ENCODE peak calls at places on chromosome 17, in eight cellular contexts. One of them, this sample, is unnamed.

GRCh38 chr17:732788-733720 is 658 bp downstream of the TLCD3A start:
- DNase-seq in choroid plexus epithelial cell: peak
- DNase-seq in A549: no peak
- DNase-seq in dorsolateral prefrontal cortex: peak
- DNase-seq in cardiac fibroblast: peak
- DNase-seq in fibroblast of villous mesenchyme: peak
- DNase-seq in hepatocyte: peak
- DNase-seq in left lung: peak
- DNase-seq in this sample: peak

GRCh38 chr17:29245401-29245800 is 1.3 kb upstream of the CRYBA1 start:
- DNase-seq in choroid plexus epithelial cell: no peak
- DNase-seq in A549: no peak
- DNase-seq in dorsolateral prefrontal cortex: no peak
- DNase-seq in cardiac fibroblast: no peak
- DNase-seq in fibroblast of villous mesenchyme: no peak
- DNase-seq in hepatocyte: no peak
- DNase-seq in left lung: no peak
- DNase-seq in this sample: no peak

GRCh38 chr17:42720996-42721583 is 23.8 kb downstream of the EZH1 start:
- DNase-seq in choroid plexus epithelial cell: peak
- DNase-seq in A549: peak
- DNase-seq in dorsolateral prefrontal cortex: no peak
- DNase-seq in cardiac fibroblast: peak
- DNase-seq in fibroblast of villous mesenchyme: peak
- DNase-seq in hepatocyte: peak
- DNase-seq in left lung: no peak
- DNase-seq in this sample: peak

GRCh38 chr17:58072862-58073261 is 10.4 kb upstream of the DYNLL2 start:
- DNase-seq in choroid plexus epithelial cell: no peak
- DNase-seq in A549: no peak
- DNase-seq in dorsolateral prefrontal cortex: no peak
- DNase-seq in cardiac fibroblast: no peak
- DNase-seq in fibroblast of villous mesenchyme: no peak
- DNase-seq in hepatocyte: no peak
- DNase-seq in left lung: no peak
- DNase-seq in this sample: no peak

GRCh38 chr17:15169676-15170075 is 95.5 kb downstream of the PMP22 start:
- DNase-seq in choroid plexus epithelial cell: peak
- DNase-seq in A549: no peak
- DNase-seq in dorsolateral prefrontal cortex: no peak
- DNase-seq in cardiac fibroblast: no peak
- DNase-seq in fibroblast of villous mesenchyme: no peak
- DNase-seq in hepatocyte: no peak
- DNase-seq in left lung: no peak
- DNase-seq in this sample: peak

GRCh38 chr17:59331929-59332889 is 754 bp downstream of the YPEL2 start:
- DNase-seq in choroid plexus epithelial cell: no peak
- DNase-seq in A549: no peak
- DNase-seq in dorsolateral prefrontal cortex: peak
- DNase-seq in cardiac fibroblast: peak
- DNase-seq in fibroblast of villous mesenchyme: peak
- DNase-seq in hepatocyte: peak
- DNase-seq in left lung: peak
- DNase-seq in this sample: no peak

GRCh38 chr17:60231234-60231633 is 81.5 kb downstream of the CA4 start:
- DNase-seq in choroid plexus epithelial cell: peak
- DNase-seq in A549: peak
- DNase-seq in dorsolateral prefrontal cortex: no peak
- DNase-seq in cardiac fibroblast: peak
- DNase-seq in fibroblast of villous mesenchyme: peak
- DNase-seq in hepatocyte: peak
- DNase-seq in left lung: no peak
- DNase-seq in this sample: peak

GRCh38 chr17:36008998-36009665 is 7.8 kb upstream of the CCL15 start:
- DNase-seq in choroid plexus epithelial cell: peak
- DNase-seq in A549: no peak
- DNase-seq in dorsolateral prefrontal cortex: no peak
- DNase-seq in cardiac fibroblast: peak
- DNase-seq in fibroblast of villous mesenchyme: peak
- DNase-seq in hepatocyte: no peak
- DNase-seq in left lung: no peak
- DNase-seq in this sample: no peak

GRCh38 chr17:1976000-1976682 is 49.0 kb downstream of the RTN4RL1 start:
- DNase-seq in choroid plexus epithelial cell: no peak
- DNase-seq in A549: no peak
- DNase-seq in dorsolateral prefrontal cortex: no peak
- DNase-seq in cardiac fibroblast: no peak
- DNase-seq in fibroblast of villous mesenchyme: no peak
- DNase-seq in hepatocyte: no peak
- DNase-seq in left lung: no peak
- DNase-seq in this sample: no peak

GRCh38 chr17:42683407-42684031 is 1.2 kb downstream of the CNTNAP1 start:
- DNase-seq in choroid plexus epithelial cell: no peak
- DNase-seq in A549: no peak
- DNase-seq in dorsolateral prefrontal cortex: peak
- DNase-seq in cardiac fibroblast: peak
- DNase-seq in fibroblast of villous mesenchyme: peak
- DNase-seq in hepatocyte: no peak
- DNase-seq in left lung: no peak
- DNase-seq in this sample: no peak

GRCh38 chr17:34703533-34703932 is 124.2 kb downstream of the TMEM132E start:
- DNase-seq in choroid plexus epithelial cell: peak
- DNase-seq in A549: no peak
- DNase-seq in dorsolateral prefrontal cortex: peak
- DNase-seq in cardiac fibroblast: peak
- DNase-seq in fibroblast of villous mesenchyme: peak
- DNase-seq in hepatocyte: peak
- DNase-seq in left lung: no peak
- DNase-seq in this sample: peak

GRCh38 chr17:79749958-79750357 is 19.2 kb downstream of the ENPP7 start:
- DNase-seq in choroid plexus epithelial cell: no peak
- DNase-seq in A549: no peak
- DNase-seq in dorsolateral prefrontal cortex: no peak
- DNase-seq in cardiac fibroblast: no peak
- DNase-seq in fibroblast of villous mesenchyme: no peak
- DNase-seq in hepatocyte: no peak
- DNase-seq in left lung: no peak
- DNase-seq in this sample: no peak

GRCh38 chr17:39617446-39618251 is 9.1 kb upstream of the PPP1R1B start:
- DNase-seq in choroid plexus epithelial cell: no peak
- DNase-seq in A549: peak
- DNase-seq in dorsolateral prefrontal cortex: peak
- DNase-seq in cardiac fibroblast: peak
- DNase-seq in fibroblast of villous mesenchyme: peak
- DNase-seq in hepatocyte: peak
- DNase-seq in left lung: peak
- DNase-seq in this sample: peak

GRCh38 chr17:39612935-39613465 is 5.3 kb upstream of the NEUROD2 start:
- DNase-seq in choroid plexus epithelial cell: no peak
- DNase-seq in A549: no peak
- DNase-seq in dorsolateral prefrontal cortex: no peak
- DNase-seq in cardiac fibroblast: no peak
- DNase-seq in fibroblast of villous mesenchyme: no peak
- DNase-seq in hepatocyte: no peak
- DNase-seq in left lung: no peak
- DNase-seq in this sample: no peak

GRCh38 chr17:39614545-39615157 is 6.9 kb upstream of the NEUROD2 start:
- DNase-seq in choroid plexus epithelial cell: no peak
- DNase-seq in A549: no peak
- DNase-seq in dorsolateral prefrontal cortex: no peak
- DNase-seq in cardiac fibroblast: no peak
- DNase-seq in fibroblast of villous mesenchyme: no peak
- DNase-seq in hepatocyte: no peak
- DNase-seq in left lung: no peak
- DNase-seq in this sample: no peak

GRCh38 chr17:39617100-39617445 is 9.4 kb upstream of the NEUROD2 start:
- DNase-seq in choroid plexus epithelial cell: no peak
- DNase-seq in A549: no peak
- DNase-seq in dorsolateral prefrontal cortex: no peak
- DNase-seq in cardiac fibroblast: no peak
- DNase-seq in fibroblast of villous mesenchyme: no peak
- DNase-seq in hepatocyte: no peak
- DNase-seq in left lung: no peak
- DNase-seq in this sample: no peak

GRCh38 chr17:39615434-39615833 is 7.7 kb upstream of the NEUROD2 start:
- DNase-seq in choroid plexus epithelial cell: no peak
- DNase-seq in A549: no peak
- DNase-seq in dorsolateral prefrontal cortex: no peak
- DNase-seq in cardiac fibroblast: no peak
- DNase-seq in fibroblast of villous mesenchyme: no peak
- DNase-seq in hepatocyte: no peak
- DNase-seq in left lung: no peak
- DNase-seq in this sample: no peak
- H3K4me3 ChIP-seq in choroid plexus epithelial cell: no peak
- H3K4me3 ChIP-seq in A549: no peak
- H3K4me3 ChIP-seq in dorsolateral prefrontal cortex: no peak
- H3K4me3 ChIP-seq in cardiac fibroblast: no peak
- H3K4me3 ChIP-seq in fibroblast of villous mesenchyme: no peak
- H3K4me3 ChIP-seq in hepatocyte: no peak
- H3K4me3 ChIP-seq in left lung: no peak
- H3K4me3 ChIP-seq in this sample: no peak

DNA sequence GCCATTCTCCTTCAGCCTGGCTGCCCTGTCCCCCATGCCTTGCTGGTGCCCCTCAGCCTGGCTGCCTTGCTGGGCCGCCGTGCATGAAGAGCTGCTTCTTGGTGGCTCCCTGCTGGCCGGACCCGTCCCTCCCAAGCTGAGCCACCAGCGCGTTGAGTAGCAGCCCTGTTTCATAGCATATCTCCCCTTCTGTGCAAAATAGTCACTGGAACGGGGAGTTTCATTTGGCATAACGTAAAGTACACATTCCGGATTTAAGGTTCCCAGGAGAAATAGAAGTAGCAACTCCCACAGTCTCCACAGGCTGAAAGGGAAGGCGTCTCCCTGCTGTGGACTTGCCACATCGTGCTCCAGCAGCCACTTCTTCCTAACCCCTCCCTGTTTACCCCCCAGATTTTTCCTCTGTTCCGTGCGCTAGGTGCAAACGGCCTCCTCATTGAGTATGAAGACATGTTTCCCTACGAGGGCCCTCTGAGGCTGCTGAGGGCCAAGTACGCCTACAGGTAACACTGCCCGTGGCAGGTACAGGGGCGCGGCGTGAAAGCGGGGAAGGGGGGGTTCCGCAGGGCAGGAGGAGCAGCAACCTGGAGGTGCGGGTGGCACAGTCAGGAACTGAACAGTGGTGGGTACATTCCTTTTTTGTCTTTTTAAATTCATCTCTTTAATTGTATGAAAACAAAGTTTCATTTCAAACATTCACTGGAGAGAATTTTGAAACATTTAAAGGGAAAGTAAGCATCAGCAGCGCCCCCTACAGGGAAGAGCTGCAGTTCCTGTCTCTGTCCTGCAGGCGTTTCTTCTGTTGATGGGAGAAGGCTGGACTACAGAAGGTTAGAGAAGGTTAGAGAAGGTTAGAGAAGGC is 5.8 kb upstream of the OGFOD3 start:
- DNase-seq in choroid plexus epithelial cell: peak
- DNase-seq in A549: no peak
- DNase-seq in dorsolateral prefrontal cortex: no peak
- DNase-seq in cardiac fibroblast: peak
- DNase-seq in fibroblast of villous mesenchyme: peak
- DNase-seq in hepatocyte: no peak
- DNase-seq in left lung: peak
- DNase-seq in this sample: peak
- TF ChIP-seq CTCF in choroid plexus epithelial cell: peak
- TF ChIP-seq CTCF in A549: peak
- TF ChIP-seq CTCF in dorsolateral prefrontal cortex: peak
- TF ChIP-seq CTCF in cardiac fibroblast: peak
- TF ChIP-seq CTCF in fibroblast of villous mesenchyme: peak
- TF ChIP-seq CTCF in hepatocyte: peak
- TF ChIP-seq CTCF in left lung: peak
- TF ChIP-seq CTCF in this sample: peak

GRCh38 chr17:82228842-82229685 is at the start of gene SLC16A3:
- DNase-seq in choroid plexus epithelial cell: peak
- DNase-seq in A549: no peak
- DNase-seq in dorsolateral prefrontal cortex: no peak
- DNase-seq in cardiac fibroblast: peak
- DNase-seq in fibroblast of villous mesenchyme: peak
- DNase-seq in hepatocyte: peak
- DNase-seq in left lung: peak
- DNase-seq in this sample: peak
- H3K4me3 ChIP-seq in choroid plexus epithelial cell: peak
- H3K4me3 ChIP-seq in A549: peak
- H3K4me3 ChIP-seq in dorsolateral prefrontal cortex: peak
- H3K4me3 ChIP-seq in cardiac fibroblast: peak
- H3K4me3 ChIP-seq in fibroblast of villous mesenchyme: peak
- H3K4me3 ChIP-seq in hepatocyte: peak
- H3K4me3 ChIP-seq in left lung: peak
- H3K4me3 ChIP-seq in this sample: peak

DNA sequence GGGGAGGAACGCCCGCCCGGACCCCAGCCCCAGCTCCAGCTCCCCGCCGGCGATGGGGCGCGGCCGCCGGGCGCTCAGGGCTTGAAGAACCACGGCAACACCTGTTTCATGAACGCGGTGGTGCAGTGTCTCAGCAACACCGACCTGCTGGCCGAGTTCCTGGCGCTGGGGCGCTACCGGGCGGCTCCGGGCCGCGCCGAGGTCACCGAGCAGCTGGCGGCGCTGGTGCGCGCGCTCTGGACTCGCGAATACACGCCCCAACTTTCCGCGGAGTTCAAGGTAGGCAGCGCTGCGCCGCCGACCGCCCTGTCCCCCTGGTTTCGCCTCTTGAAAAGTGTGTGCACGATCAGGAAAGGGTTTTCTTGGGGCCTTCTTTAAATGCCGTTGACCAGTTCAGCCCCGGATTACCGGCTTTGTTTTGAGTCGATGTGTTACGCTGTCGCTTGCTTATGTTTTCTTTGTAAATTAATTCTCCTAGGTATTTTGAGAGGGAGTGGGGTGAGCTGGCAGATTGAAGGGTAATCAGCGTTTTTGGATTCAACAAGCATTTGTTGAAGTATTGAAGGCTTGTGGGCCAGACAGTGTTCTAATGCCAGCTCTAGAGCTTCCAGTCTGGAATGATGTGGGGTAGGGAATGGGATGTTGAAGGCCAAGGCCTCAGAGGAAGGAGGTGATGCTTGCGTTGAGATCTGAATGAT is 690 bp downstream of the USP43 start:
- DNase-seq in choroid plexus epithelial cell: peak
- DNase-seq in A549: peak
- DNase-seq in dorsolateral prefrontal cortex: no peak
- DNase-seq in cardiac fibroblast: no peak
- DNase-seq in fibroblast of villous mesenchyme: peak
- DNase-seq in hepatocyte: peak
- DNase-seq in left lung: peak
- DNase-seq in this sample: no peak
- TF ChIP-seq CTCF in choroid plexus epithelial cell: no peak
- TF ChIP-seq CTCF in A549: peak
- TF ChIP-seq CTCF in dorsolateral prefrontal cortex: no peak
- TF ChIP-seq CTCF in cardiac fibroblast: no peak
- TF ChIP-seq CTCF in fibroblast of villous mesenchyme: no peak
- TF ChIP-seq CTCF in hepatocyte: peak
- TF ChIP-seq CTCF in left lung: peak
- TF ChIP-seq CTCF in this sample: no peak

This sample was measured in AG10803.